ENCODE peak calls at places on chromosomes 11 and 22, in seven cellular contexts. I, K, T, N, Q, F and O are unnamed samples.

GRCh38 chr11:61833478-61833877 is 5.4 kb downstream of the FADS2 start:
- DNase-seq in I (no peak), K (no peak), T (no peak), N (no peak), Q (no peak), F (no peak), O (no peak)

GRCh38 chr11:17428930-17429329 is 40.5 kb upstream of the KCNJ11 start:
- DNase-seq in I (no peak), K (no peak), T (no peak), N (no peak), Q (no peak), F (no peak), O (no peak)

GRCh38 chr22:23075525-23076216 is 5.4 kb downstream of the GNAZ start:
- DNase-seq in I (no peak), K (no peak), T (no peak), N (no peak), Q (no peak), F (no peak), O (no peak)

GRCh38 chr11:134701564-134702165 is 289.6 kb upstream of the B3GAT1 start:
- DNase-seq in I (no peak), K (no peak), T (no peak), N (no peak), Q (no peak), F (no peak), O (no peak)

GRCh38 chr11:36057372-36058045 is 113.6 kb downstream of the LDLRAD3 start:
- DNase-seq in I (peak; percentile 99), K (peak; percentile 34), T (no peak), N (no peak), Q (no peak), F (no peak), O (no peak)

GRCh38 chr11:73539506-73540084 is 58.3 kb downstream of the FAM168A start:
- DNase-seq in I (no peak), K (no peak), T (no peak), N (no peak), Q (no peak), F (no peak), O (no peak)

GRCh38 chr11:15655552-15655951 is 540.8 kb downstream of the INSC start:
- DNase-seq in I (no peak), K (no peak), T (no peak), N (no peak), Q (no peak), F (no peak), O (no peak)

GRCh38 chr22:40678493-40679248 is 613 bp upstream of the MCHR1 start:
- DNase-seq in I (no peak), K (no peak), T (no peak), N (no peak), Q (no peak), F (no peak), O (no peak)

GRCh38 chr11:86360775-86361395 is 13.8 kb upstream of the CCDC81 start:
- DNase-seq in I (peak; percentile 70), K (peak; percentile 67), T (no peak), N (peak; percentile 23), Q (no peak), F (peak; percentile 18), O (peak; percentile 67)

GRCh38 chr22:23225337-23225723 is 45.0 kb downstream of the BCR start:
- DNase-seq in I (no peak), K (no peak), T (no peak), N (no peak), Q (no peak), F (no peak), O (no peak)

GRCh38 chr11:20247540-20248138 is 87.4 kb upstream of the DBX1 start:
- DNase-seq in I (no peak), K (peak; percentile 9), T (no peak), N (no peak), Q (no peak), F (no peak), O (no peak)

GRCh38 chr11:70574725-70575347 is 176.5 kb downstream of the CTTN start:
- DNase-seq in I (no peak), K (no peak), T (no peak), N (no peak), Q (no peak), F (no peak), O (no peak)

GRCh38 chr11:56750190-56750589 is 1.7 kb upstream of the OR9G4 start:
- DNase-seq in I (no peak), K (no peak), T (no peak), N (no peak), Q (no peak), F (no peak), O (no peak)

GRCh38 chr22:39097098-39098020 is at the start of gene APOBEC3H:
- DNase-seq in I (no peak), K (no peak), T (no peak), N (peak; percentile 16), Q (no peak), F (peak; percentile 55), O (peak; percentile 88)

GRCh38 chr11:1830500-1831223 is 4.1 kb upstream of the SYT8 start:
- DNase-seq in I (no peak), K (no peak), T (no peak), N (no peak), Q (no peak), F (no peak), O (peak; percentile 96)

GRCh38 chr11:3137486-3138177 is 27.5 kb downstream of the OSBPL5 start:
- DNase-seq in I (no peak), K (no peak), T (no peak), N (no peak), Q (no peak), F (no peak), O (no peak)

GRCh38 chr11:125154380-125155099 is 10.0 kb upstream of the PKNOX2 start:
- DNase-seq in I (no peak), K (no peak), T (no peak), N (no peak), Q (no peak), F (no peak), O (no peak)

GRCh38 chr22:25645964-25646363 is 81.5 kb downstream of the GRK3 start:
- DNase-seq in I (no peak), K (no peak), T (no peak), N (no peak), Q (no peak), F (no peak), O (peak; percentile 71)

GRCh38 chr11:363948-364761 is 5.1 kb upstream of the B4GALNT4 start:
- DNase-seq in I (peak; percentile 13), K (no peak), T (no peak), N (peak; percentile 55), Q (peak; percentile 74), F (no peak), O (peak; percentile 77)

GRCh38 chr11:115961168-115962003 is 457.2 kb upstream of the CADM1 start:
- DNase-seq in I (peak; percentile 19), K (no peak), T (no peak), N (no peak), Q (no peak), F (no peak), O (no peak)

GRCh38 chr11:35096737-35097136 is 42.2 kb upstream of the CD44 start:
- DNase-seq in I (no peak), K (no peak), T (no peak), N (no peak), Q (no peak), F (no peak), O (no peak)

DNA sequence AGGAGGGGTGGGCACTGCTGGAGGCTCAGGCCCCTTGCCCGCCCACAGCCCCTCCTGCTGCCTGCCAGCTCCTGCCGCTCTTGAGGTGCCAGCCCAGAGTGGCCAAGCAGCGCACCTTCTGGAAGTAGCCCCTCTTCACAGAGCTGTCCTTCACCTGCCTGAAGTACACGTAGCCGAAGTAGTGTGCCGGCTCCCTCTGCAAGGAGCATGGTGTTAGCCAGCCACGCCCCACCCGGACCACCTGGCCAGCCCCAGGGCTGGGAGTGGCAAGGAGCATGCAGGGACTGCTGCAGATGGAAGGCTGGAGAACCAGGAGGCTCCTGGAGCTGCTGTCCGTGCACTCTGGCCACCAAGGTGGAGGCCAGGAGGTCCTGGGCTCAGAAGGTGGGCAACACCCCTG is 9.6 kb downstream of the DENND6B start:
- DNase-seq in I (no peak), K (no peak), T (no peak), N (no peak), Q (no peak), F (no peak), O (no peak)
- TF ChIP-seq CTCF in I (no peak), K (no peak), T (no peak), N (no peak), Q (no peak), F (no peak), O (no peak)

GRCh38 chr11:44997566-44997965 is 46.9 kb upstream of the TP53I11 start:
- DNase-seq in I (no peak), K (no peak), T (no peak), N (no peak), Q (no peak), F (no peak), O (no peak)

GRCh38 chr11:44992181-44992582 is 41.5 kb upstream of the TP53I11 start:
- DNase-seq in I (no peak), K (no peak), T (no peak), N (no peak), Q (no peak), F (no peak), O (no peak)

GRCh38 chr11:44992774-44993173 is 42.1 kb upstream of the TP53I11 start:
- DNase-seq in I (no peak), K (no peak), T (no peak), N (no peak), Q (no peak), F (no peak), O (no peak)

GRCh38 chr11:44993971-44994705 is 43.5 kb upstream of the TP53I11 start:
- DNase-seq in I (no peak), K (no peak), T (no peak), N (no peak), Q (no peak), F (no peak), O (no peak)

DNA sequence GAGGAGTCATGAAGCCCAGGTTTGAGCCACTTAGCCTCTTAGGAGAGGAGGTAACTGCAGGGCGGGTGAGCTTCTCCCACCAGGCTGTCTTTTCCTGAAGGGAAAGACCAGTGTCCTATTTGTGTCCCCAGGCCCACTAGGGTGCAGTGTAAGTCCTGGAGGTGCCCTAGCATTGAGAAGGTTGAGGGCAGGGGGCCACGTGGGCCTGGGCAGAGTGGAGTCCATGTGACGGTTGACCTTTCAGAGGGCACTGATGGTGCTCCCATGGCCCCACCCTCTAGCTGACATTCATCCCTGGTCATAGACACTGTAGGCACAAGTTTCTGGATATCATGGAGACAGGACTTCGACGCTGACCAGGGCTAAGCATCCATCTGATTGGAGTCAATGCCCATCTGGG is 44.1 kb upstream of the TP53I11 start:
- DNase-seq in I (no peak), K (no peak), T (no peak), N (no peak), Q (no peak), F (no peak), O (no peak)
- TF ChIP-seq CTCF in I (no peak), K (no peak), T (no peak), N (peak; percentile 19), Q (no peak), F (no peak), O (no peak)

GRCh38 chr11:65468874-65469333 is 29.9 kb upstream of the MALAT1 start:
- DNase-seq in I (no peak), K (no peak), T (no peak), N (peak; percentile 81), Q (peak; percentile 83), F (peak; percentile 79), O (peak; percentile 84)
- TF ChIP-seq CTCF in I (peak; percentile 52), K (peak; percentile 50), T (peak; percentile 45), N (peak; percentile 92), Q (peak; percentile 89), F (peak; percentile 84), O (peak; percentile 93)

DNA sequence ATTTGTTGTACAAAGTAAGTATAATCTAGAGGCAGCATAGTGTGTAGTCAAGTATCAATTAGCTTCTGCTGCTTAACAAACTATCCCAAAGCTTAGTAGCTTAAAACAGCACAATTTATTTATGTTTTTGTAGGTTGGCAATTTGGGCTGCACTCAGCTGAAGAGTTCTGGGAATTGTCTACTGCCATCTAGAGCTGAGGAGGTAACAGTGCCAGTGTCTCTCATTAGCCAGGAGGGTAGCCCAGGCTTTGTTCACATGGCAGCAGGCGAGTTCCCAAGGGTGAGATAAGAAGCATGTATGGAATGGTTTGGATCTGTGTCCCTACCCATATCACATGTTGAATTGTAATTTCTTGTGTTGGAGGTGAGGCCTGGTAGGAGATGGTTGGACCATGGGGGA is 45.8 kb upstream of the SLN start:
- DNase-seq in I (no peak), K (no peak), T (no peak), N (no peak), Q (no peak), F (no peak), O (no peak)
- TF ChIP-seq CTCF in I (peak; percentile 11), K (peak; percentile 9), T (no peak), N (peak; percentile 42), Q (peak; percentile 62), F (no peak), O (no peak)